ENCODE peak calls at places on chromosome 9, in ten cellular contexts. M, Q, Z, L, T, F, A, C, R and X are unnamed samples.

GRCh38 chr9:121698627-121699270 is 47.3 kb downstream of the DAB2IP start:
- DNase-seq in R (peak), C (no peak), Q (peak), T (no peak), L (no peak), M (no peak), Z (peak), F (peak), A (peak), X (peak)

GRCh38 chr9:80500300-80500699 is 928.5 kb downstream of the TLE4 start:
- DNase-seq in A (no peak), F (no peak), Z (no peak), L (no peak), T (no peak), M (no peak), C (no peak), R (no peak), Q (no peak), X (no peak)

GRCh38 chr9:75937859-75938258 is 47.4 kb downstream of the PCSK5 start:
- DNase-seq in R (no peak), A (peak), Z (no peak), M (no peak), L (no peak), T (no peak), Q (no peak), F (no peak), C (no peak), X (peak)

GRCh38 chr9:16515879-16516289 is 354.6 kb downstream of the BNC2 start:
- DNase-seq in R (no peak), F (no peak), Z (no peak), M (no peak), C (no peak), T (no peak), A (peak), Q (no peak), L (no peak), X (peak)

GRCh38 chr9:38335686-38336085 is 56.8 kb upstream of the ALDH1B1 start:
- DNase-seq in A (no peak), F (no peak), Z (no peak), C (no peak), Q (no peak), M (no peak), L (no peak), R (no peak), T (no peak), X (no peak)

GRCh38 chr9:128845186-128845931 is 15.8 kb upstream of the SPOUT1 start:
- DNase-seq in Z (no peak), Q (no peak), L (no peak), M (no peak), T (no peak), A (no peak), F (no peak), R (peak), C (peak), X (no peak)

GRCh38 chr9:94950733-94951590 is 224.5 kb downstream of the AOPEP start:
- DNase-seq in M (no peak), A (peak), Q (no peak), Z (no peak), T (no peak), F (no peak), R (no peak), L (no peak), C (no peak), X (peak)

GRCh38 chr9:74373348-74373747 is 123.8 kb upstream of the RORB start:
- DNase-seq in F (no peak), L (no peak), T (no peak), R (no peak), M (no peak), C (no peak), A (no peak), Q (no peak), Z (no peak), X (no peak)

GRCh38 chr9:121989010-121989409 is 104.1 kb downstream of the TTLL11 start:
- DNase-seq in F (no peak), Q (no peak), L (peak), M (no peak), C (peak), R (no peak), A (no peak), Z (no peak), T (no peak), X (peak)

GRCh38 chr9:138117836-138118235 is 240.3 kb downstream of the CACNA1B start:
- DNase-seq in C (no peak), Z (no peak), R (no peak), T (no peak), M (no peak), F (no peak), L (no peak), Q (no peak), A (no peak), X (no peak)

GRCh38 chr9:124531115-124531514 is 23.9 kb upstream of the NR5A1 start:
- DNase-seq in C (no peak), Q (no peak), F (no peak), T (no peak), R (no peak), A (no peak), L (no peak), M (no peak), Z (no peak), X (no peak)